ENCODE peak calls at places on chromosomes 3 and 15, in five cellular contexts. S, J, P, Z and M are unnamed samples.
A peak's percentile ranks its signal among the peaks of the same experiment; 100 is the strongest.

GRCh38 chr3:32963871-32964270 is 12.4 kb downstream of the CCR4 start:
- DNase-seq in S (no peak), J (no peak), P (no peak), Z (no peak), M (no peak)

GRCh38 chr3:182729903-182730674 is 63.2 kb upstream of the ATP11B start:
- DNase-seq in S (no peak), J (no peak), P (peak; percentile 49), Z (no peak), M (no peak)

GRCh38 chr15:23072633-23073032 is 33.3 kb upstream of the TUBGCP5 start:
- DNase-seq in S (no peak), J (no peak), P (no peak), Z (no peak), M (no peak)

GRCh38 chr3:50574280-50574831 is 5.0 kb downstream of the HEMK1 start:
- DNase-seq in S (no peak), J (no peak), P (no peak), Z (no peak), M (no peak)

GRCh38 chr3:127817331-127817821 is 4.9 kb downstream of the MGLL start:
- DNase-seq in S (peak; percentile 85), J (no peak), P (no peak), Z (peak; percentile 74), M (no peak)

GRCh38 chr15:92614301-92614700 is 41.3 kb downstream of the FAM174B start:
- DNase-seq in S (no peak), J (no peak), P (no peak), Z (no peak), M (no peak)

GRCh38 chr3:171348121-171348520 is 112.1 kb downstream of the TNIK start:
- DNase-seq in S (no peak), J (no peak), P (no peak), Z (peak; percentile 64), M (no peak)

GRCh38 chr15:49270541-49271421 is 100.7 kb downstream of the GALK2 start:
- DNase-seq in S (no peak), J (no peak), P (no peak), Z (peak; percentile 96), M (no peak)

GRCh38 chr3:13795816-13796215 is 84.1 kb downstream of the WNT7A start:
- DNase-seq in S (no peak), J (no peak), P (no peak), Z (no peak), M (no peak)

GRCh38 chr15:100204211-100204610 is 137.6 kb downstream of the ADAMTS17 start:
- DNase-seq in S (no peak), J (no peak), P (no peak), Z (no peak), M (no peak)

GRCh38 chr3:25448750-25449684 is 21.0 kb downstream of the RARB start:
- DNase-seq in S (peak; percentile 60), J (peak; percentile 62), P (no peak), Z (peak; percentile 82), M (peak; percentile 88)

GRCh38 chr3:141294848-141295247 is 63.2 kb downstream of the PXYLP1 start:
- DNase-seq in S (peak; percentile 33), J (no peak), P (no peak), Z (peak; percentile 90), M (no peak)

GRCh38 chr15:95292790-95293450 is 1037.6 kb upstream of the NR2F2 start:
- DNase-seq in S (no peak), J (no peak), P (no peak), Z (no peak), M (no peak)

GRCh38 chr3:49173116-49173791 is 1.9 kb downstream of the KLHDC8B start:
- DNase-seq in S (no peak), J (no peak), P (no peak), Z (no peak), M (peak; percentile 87)

GRCh38 chr3:187291001-187291511 is 481 bp downstream of the MASP1 start:
- DNase-seq in S (no peak), J (no peak), P (no peak), Z (peak; percentile 40), M (no peak)

GRCh38 chr15:68581725-68582124 is 2.9 kb downstream of the CORO2B start:
- DNase-seq in S (no peak), J (no peak), P (no peak), Z (no peak), M (no peak)

GRCh38 chr15:68582236-68582635 is 3.4 kb downstream of the CORO2B start:
- DNase-seq in S (no peak), J (no peak), P (no peak), Z (no peak), M (no peak)

GRCh38 chr15:68578960-68579935 is at the start of gene CORO2B:
- DNase-seq in S (peak; percentile 31), J (no peak), P (no peak), Z (peak; percentile 41), M (no peak)

GRCh38 chr15:68580026-68580882 is 1.5 kb downstream of the CORO2B start:
- DNase-seq in S (no peak), J (no peak), P (no peak), Z (no peak), M (no peak)

GRCh38 chr15:68580883-68581155 is 2.0 kb downstream of the CORO2B start:
- DNase-seq in S (no peak), J (no peak), P (no peak), Z (no peak), M (no peak)
- H3K4me3 ChIP-seq in S (no peak overlapping the region), J (no peak overlapping the region), P (no peak overlapping the region), Z (no peak overlapping the region), M (no peak overlapping the region)

GRCh38 chr15:65198571-65198970 is 12.7 kb downstream of the CILP start:
- DNase-seq in S (no peak), J (no peak), P (no peak), Z (no peak), M (no peak)

GRCh38 chr15:65195542-65196026 is 10.4 kb upstream of the CLPX start:
- DNase-seq in S (no peak), J (no peak), P (no peak), Z (no peak), M (no peak)

GRCh38 chr15:65194826-65195541 is 9.8 kb upstream of the CLPX start:
- DNase-seq in S (no peak), J (no peak), P (no peak), Z (no peak), M (no peak)

GRCh38 chr15:65197337-65197645 is 12.1 kb upstream of the CLPX start:
- DNase-seq in S (no peak), J (no peak), P (no peak), Z (no peak), M (no peak)

GRCh38 chr15:65196637-65197336 is 11.6 kb upstream of the CLPX start:
- DNase-seq in S (no peak), J (no peak), P (no peak), Z (no peak), M (no peak)
- TF ChIP-seq CTCF in S (no peak), J (no peak), P (no peak), Z (no peak), M (no peak)

DNA sequence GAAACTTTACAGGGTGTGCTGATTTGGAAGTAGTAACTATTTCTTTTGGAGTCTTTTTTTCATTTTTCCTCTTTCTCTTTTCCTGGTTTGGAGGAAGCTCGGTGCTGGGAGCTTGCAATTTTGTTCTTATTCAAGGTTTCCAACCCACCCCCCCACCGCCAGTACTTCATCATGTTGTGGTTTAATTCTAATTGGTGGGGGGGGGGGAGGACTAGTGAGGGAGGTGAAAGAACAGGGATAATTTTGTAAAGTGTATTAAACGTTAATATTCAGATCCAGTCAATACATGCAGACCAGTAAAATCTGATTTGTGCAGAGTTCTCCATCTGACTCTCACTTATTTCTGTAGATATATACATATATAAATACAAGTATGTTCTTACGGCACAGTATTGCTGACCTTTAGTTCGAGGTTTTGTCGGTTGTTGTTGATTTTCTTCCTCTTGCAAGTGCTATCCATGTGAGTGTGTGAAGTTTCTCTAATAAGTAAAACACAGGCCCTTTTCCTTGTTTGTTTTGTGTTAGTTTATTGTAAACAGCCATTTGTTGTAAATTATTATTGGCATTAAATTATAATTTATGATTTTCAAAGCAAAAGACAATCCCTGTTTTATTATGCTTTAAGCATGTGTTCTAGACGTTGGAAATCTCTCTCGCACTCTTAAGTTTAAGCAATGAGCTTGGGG is 9.3 kb downstream of the NR2F2 start:
- DNase-seq in S (no peak), J (no peak), P (no peak), Z (no peak), M (no peak)
- H3K4me3 ChIP-seq in S (peak overlapping the region; percentile 67), J (peak overlapping the region; percentile 74), P (no peak overlapping the region), Z (peak overlapping the region; percentile 99), M (peak overlapping the region; percentile 96)

GRCh38 chr3:39103324-39103693 is 4.1 kb downstream of the GORASP1 start:
- DNase-seq in S (no peak), J (no peak), P (no peak), Z (no peak), M (no peak)
- TF ChIP-seq CTCF in S (no peak), J (no peak), P (peak; percentile 32), Z (no peak), M (no peak)

GRCh38 chr3:179651687-179652466 is 963 bp upstream of the USP13 start:
- DNase-seq in S (no peak), J (no peak), P (no peak), Z (no peak), M (no peak)
- H3K4me3 ChIP-seq in S (peak overlapping the region; percentile 81), J (peak overlapping the region; percentile 89), P (peak overlapping the region; percentile 90), Z (peak overlapping the region; percentile 70), M (peak overlapping the region; percentile 64)

GRCh38 chr15:89356634-89357298 is 22.1 kb upstream of the POLG start:
- DNase-seq in S (peak; percentile 60), J (no peak), P (no peak), Z (no peak), M (no peak)
- TF ChIP-seq CTCF in S (peak; percentile 76), J (no peak), P (peak; percentile 60), Z (peak; percentile 49), M (peak; percentile 61)